ENCODE peak calls at places on chromosomes 4 and X, in eight cellular contexts. One of them, this sample, is unnamed.
A peak's percentile ranks its signal among the peaks of the same experiment; 100 is the strongest.

GRCh38 chr4:6427439-6428090 is 44.8 kb downstream of the PPP2R2C start:
- DNase-seq in AG04450: no peak
- DNase-seq in psoas muscle: no peak
- DNase-seq in CD4-positive, alpha-beta memory T cell: no peak
- DNase-seq in left ventricle myocardium inferior: no peak
- DNase-seq in cardiac muscle cell: no peak
- DNase-seq in HepG2: no peak
- DNase-seq in testis: no peak
- DNase-seq in this sample: no peak

GRCh38 chr4:52838729-52839722 is 23.1 kb upstream of the RASL11B start:
- DNase-seq in cardiac muscle cell: no peak
- DNase-seq in left ventricle myocardium inferior: no peak
- DNase-seq in CD4-positive, alpha-beta memory T cell: no peak
- DNase-seq in AG04450: no peak
- DNase-seq in HepG2: peak; percentile 8
- DNase-seq in testis: peak; percentile 76
- DNase-seq in psoas muscle: no peak
- DNase-seq in this sample: no peak

GRCh38 chr4:112813790-112814189 is 176.8 kb downstream of the LARP7 start:
- DNase-seq in cardiac muscle cell: peak; percentile 31
- DNase-seq in CD4-positive, alpha-beta memory T cell: no peak
- DNase-seq in left ventricle myocardium inferior: no peak
- DNase-seq in HepG2: no peak
- DNase-seq in AG04450: peak; percentile 4
- DNase-seq in testis: no peak
- DNase-seq in psoas muscle: no peak
- DNase-seq in this sample: no peak

GRCh38 chrX:135543924-135544323 is 23.5 kb downstream of the INTS6L start:
- DNase-seq in left ventricle myocardium inferior: no peak
- DNase-seq in cardiac muscle cell: no peak
- DNase-seq in CD4-positive, alpha-beta memory T cell: no peak
- DNase-seq in HepG2: no peak
- DNase-seq in AG04450: no peak
- DNase-seq in testis: no peak
- DNase-seq in psoas muscle: no peak
- DNase-seq in this sample: no peak

GRCh38 chr4:988726-989721 is 2.2 kb downstream of the IDUA start:
- DNase-seq in CD4-positive, alpha-beta memory T cell: no peak
- DNase-seq in AG04450: no peak
- DNase-seq in cardiac muscle cell: no peak
- DNase-seq in HepG2: no peak
- DNase-seq in psoas muscle: no peak
- DNase-seq in left ventricle myocardium inferior: no peak
- DNase-seq in testis: no peak
- DNase-seq in this sample: no peak

GRCh38 chr4:52560844-52561280 is 98.2 kb downstream of the USP46 start:
- DNase-seq in testis: no peak
- DNase-seq in HepG2: no peak
- DNase-seq in left ventricle myocardium inferior: no peak
- DNase-seq in psoas muscle: no peak
- DNase-seq in CD4-positive, alpha-beta memory T cell: no peak
- DNase-seq in cardiac muscle cell: peak; percentile 58
- DNase-seq in AG04450: peak; percentile 46
- DNase-seq in this sample: no peak

GRCh38 chr4:10237131-10237530 is 120.5 kb upstream of the WDR1 start:
- DNase-seq in cardiac muscle cell: no peak
- DNase-seq in CD4-positive, alpha-beta memory T cell: no peak
- DNase-seq in AG04450: no peak
- DNase-seq in testis: no peak
- DNase-seq in left ventricle myocardium inferior: no peak
- DNase-seq in HepG2: no peak
- DNase-seq in psoas muscle: no peak
- DNase-seq in this sample: no peak

GRCh38 chrX:40966204-40966820 is 118.9 kb upstream of the USP9X start:
- DNase-seq in psoas muscle: no peak
- DNase-seq in CD4-positive, alpha-beta memory T cell: no peak
- DNase-seq in AG04450: no peak
- DNase-seq in cardiac muscle cell: no peak
- DNase-seq in left ventricle myocardium inferior: no peak
- DNase-seq in HepG2: no peak
- DNase-seq in testis: no peak
- DNase-seq in this sample: no peak

GRCh38 chrX:9197231-9197630 is 163.3 kb upstream of the FAM9B start:
- DNase-seq in HepG2: no peak
- DNase-seq in testis: no peak
- DNase-seq in CD4-positive, alpha-beta memory T cell: no peak
- DNase-seq in psoas muscle: no peak
- DNase-seq in cardiac muscle cell: peak; percentile 9
- DNase-seq in left ventricle myocardium inferior: no peak
- DNase-seq in AG04450: no peak
- DNase-seq in this sample: no peak

GRCh38 chrX:78708171-78708570 is 39.3 kb upstream of the LPAR4 start:
- DNase-seq in cardiac muscle cell: peak; percentile 63
- DNase-seq in left ventricle myocardium inferior: no peak
- DNase-seq in testis: no peak
- DNase-seq in HepG2: peak; percentile 1
- DNase-seq in psoas muscle: no peak
- DNase-seq in CD4-positive, alpha-beta memory T cell: no peak
- DNase-seq in AG04450: no peak
- DNase-seq in this sample: no peak

GRCh38 chr4:99886146-99886545 is 8.1 kb downstream of the LAMTOR3 start:
- DNase-seq in CD4-positive, alpha-beta memory T cell: no peak
- DNase-seq in cardiac muscle cell: peak; percentile 73
- DNase-seq in testis: no peak
- DNase-seq in psoas muscle: no peak
- DNase-seq in HepG2: no peak
- DNase-seq in AG04450: no peak
- DNase-seq in left ventricle myocardium inferior: no peak
- DNase-seq in this sample: no peak

GRCh38 chr4:110071466-110071865 is 126.9 kb downstream of the ELOVL6 start:
- DNase-seq in CD4-positive, alpha-beta memory T cell: no peak
- DNase-seq in psoas muscle: no peak
- DNase-seq in AG04450: no peak
- DNase-seq in cardiac muscle cell: no peak
- DNase-seq in testis: no peak
- DNase-seq in HepG2: no peak
- DNase-seq in left ventricle myocardium inferior: no peak
- DNase-seq in this sample: no peak

GRCh38 chr4:118987959-118988634 is 99.4 kb downstream of the SYNPO2 start:
- DNase-seq in HepG2: no peak
- DNase-seq in cardiac muscle cell: no peak
- DNase-seq in AG04450: no peak
- DNase-seq in testis: no peak
- DNase-seq in CD4-positive, alpha-beta memory T cell: no peak
- DNase-seq in psoas muscle: no peak
- DNase-seq in left ventricle myocardium inferior: no peak
- DNase-seq in this sample: no peak

GRCh38 chrX:3518870-3519269 is 172.4 kb upstream of the MXRA5 start:
- DNase-seq in CD4-positive, alpha-beta memory T cell: no peak
- DNase-seq in cardiac muscle cell: peak; percentile 91
- DNase-seq in psoas muscle: peak; percentile 57
- DNase-seq in AG04450: peak; percentile 78
- DNase-seq in HepG2: peak; percentile 2
- DNase-seq in testis: no peak
- DNase-seq in left ventricle myocardium inferior: peak; percentile 15
- DNase-seq in this sample: no peak

GRCh38 chrX:121987835-121988234 is 940.4 kb downstream of the GLUD2 start:
- DNase-seq in AG04450: no peak
- DNase-seq in HepG2: no peak
- DNase-seq in testis: no peak
- DNase-seq in cardiac muscle cell: no peak
- DNase-seq in left ventricle myocardium inferior: no peak
- DNase-seq in psoas muscle: no peak
- DNase-seq in CD4-positive, alpha-beta memory T cell: no peak
- DNase-seq in this sample: no peak

GRCh38 chr4:185305979-185306442 is 89.7 kb downstream of the LRP2BP start:
- DNase-seq in left ventricle myocardium inferior: no peak
- DNase-seq in psoas muscle: no peak
- DNase-seq in cardiac muscle cell: peak; percentile 78
- DNase-seq in testis: no peak
- DNase-seq in HepG2: no peak
- DNase-seq in AG04450: peak; percentile 76
- DNase-seq in CD4-positive, alpha-beta memory T cell: no peak
- DNase-seq in this sample: no peak

GRCh38 chr4:94575652-94576051 is 123.9 kb downstream of the PDLIM5 start:
- DNase-seq in CD4-positive, alpha-beta memory T cell: no peak
- DNase-seq in cardiac muscle cell: no peak
- DNase-seq in testis: no peak
- DNase-seq in psoas muscle: no peak
- DNase-seq in AG04450: no peak
- DNase-seq in left ventricle myocardium inferior: no peak
- DNase-seq in HepG2: no peak
- DNase-seq in this sample: no peak
- H3K27ac ChIP-seq in CD4-positive, alpha-beta memory T cell: no peak overlapping the region
- H3K27ac ChIP-seq in cardiac muscle cell: peak overlapping the region; percentile 84
- H3K27ac ChIP-seq in testis: no peak overlapping the region
- H3K27ac ChIP-seq in psoas muscle: peak overlapping the region; percentile 31
- H3K27ac ChIP-seq in AG04450: no peak overlapping the region
- H3K27ac ChIP-seq in left ventricle myocardium inferior: peak overlapping the region; percentile 13
- H3K27ac ChIP-seq in HepG2: no peak overlapping the region
- H3K27ac ChIP-seq in this sample: no peak overlapping the region

GRCh38 chr4:12036450-12036849 is 607.8 kb upstream of the HS3ST1 start:
- DNase-seq in CD4-positive, alpha-beta memory T cell: no peak
- DNase-seq in HepG2: no peak
- DNase-seq in cardiac muscle cell: peak; percentile 24
- DNase-seq in psoas muscle: no peak
- DNase-seq in testis: no peak
- DNase-seq in AG04450: no peak
- DNase-seq in left ventricle myocardium inferior: no peak
- DNase-seq in this sample: no peak
- H3K9me3 ChIP-seq in CD4-positive, alpha-beta memory T cell: no peaks in the 10 kb centered on the region
- H3K9me3 ChIP-seq in HepG2: peaks cover 95% of the 10 kb centered on the region
- H3K9me3 ChIP-seq in cardiac muscle cell: no peaks in the 10 kb centered on the region
- H3K9me3 ChIP-seq in psoas muscle: no peaks in the 10 kb centered on the region
- H3K9me3 ChIP-seq in testis: no peaks in the 10 kb centered on the region
- H3K9me3 ChIP-seq in AG04450: peaks cover 9% of the 10 kb centered on the region
- H3K9me3 ChIP-seq in left ventricle myocardium inferior: peaks cover 15% of the 10 kb centered on the region
- H3K9me3 ChIP-seq in this sample: no peaks in the 10 kb centered on the region

GRCh38 chr4:8472166-8472688 is 31.6 kb downstream of the TRMT44 start:
- DNase-seq in psoas muscle: no peak
- DNase-seq in AG04450: no peak
- DNase-seq in testis: no peak
- DNase-seq in left ventricle myocardium inferior: no peak
- DNase-seq in cardiac muscle cell: no peak
- DNase-seq in CD4-positive, alpha-beta memory T cell: no peak
- DNase-seq in HepG2: no peak
- DNase-seq in this sample: no peak

GRCh38 chr4:8472689-8473197 is 32.2 kb downstream of the TRMT44 start:
- DNase-seq in HepG2: no peak
- DNase-seq in AG04450: peak; percentile 96
- DNase-seq in cardiac muscle cell: peak; percentile 97
- DNase-seq in testis: peak; percentile 64
- DNase-seq in psoas muscle: no peak
- DNase-seq in left ventricle myocardium inferior: no peak
- DNase-seq in CD4-positive, alpha-beta memory T cell: no peak
- DNase-seq in this sample: no peak

GRCh38 chr4:8473920-8474590 is 33.5 kb downstream of the TRMT44 start:
- DNase-seq in testis: no peak
- DNase-seq in cardiac muscle cell: peak; percentile 11
- DNase-seq in left ventricle myocardium inferior: no peak
- DNase-seq in HepG2: no peak
- DNase-seq in CD4-positive, alpha-beta memory T cell: no peak
- DNase-seq in AG04450: no peak
- DNase-seq in psoas muscle: no peak
- DNase-seq in this sample: no peak

GRCh38 chr4:8474856-8475255 is 34.3 kb downstream of the TRMT44 start:
- DNase-seq in CD4-positive, alpha-beta memory T cell: no peak
- DNase-seq in psoas muscle: no peak
- DNase-seq in AG04450: no peak
- DNase-seq in left ventricle myocardium inferior: no peak
- DNase-seq in HepG2: no peak
- DNase-seq in testis: no peak
- DNase-seq in cardiac muscle cell: no peak
- DNase-seq in this sample: no peak

GRCh38 chr4:8473198-8473919 is 32.8 kb downstream of the TRMT44 start:
- DNase-seq in testis: no peak
- DNase-seq in AG04450: no peak
- DNase-seq in psoas muscle: no peak
- DNase-seq in HepG2: no peak
- DNase-seq in cardiac muscle cell: no peak
- DNase-seq in CD4-positive, alpha-beta memory T cell: no peak
- DNase-seq in left ventricle myocardium inferior: no peak
- DNase-seq in this sample: no peak
- H3K27ac ChIP-seq in testis: peak overlapping the region; percentile 46
- H3K27ac ChIP-seq in AG04450: peak overlapping the region; percentile 96
- H3K27ac ChIP-seq in psoas muscle: peak overlapping the region; percentile 30
- H3K27ac ChIP-seq in HepG2: no peak overlapping the region
- H3K27ac ChIP-seq in cardiac muscle cell: peak overlapping the region; percentile 33
- H3K27ac ChIP-seq in CD4-positive, alpha-beta memory T cell: no peak overlapping the region
- H3K27ac ChIP-seq in left ventricle myocardium inferior: peak overlapping the region; percentile 55
- H3K27ac ChIP-seq in this sample: peak overlapping the region; percentile 13

GRCh38 chr4:38768968-38769394 is 13.8 kb downstream of the TLR10 start:
- DNase-seq in AG04450: no peak
- DNase-seq in left ventricle myocardium inferior: no peak
- DNase-seq in psoas muscle: no peak
- DNase-seq in cardiac muscle cell: peak; percentile 52
- DNase-seq in testis: no peak
- DNase-seq in HepG2: no peak
- DNase-seq in CD4-positive, alpha-beta memory T cell: no peak
- DNase-seq in this sample: no peak

GRCh38 chr4:38769441-38770210 is 13.2 kb downstream of the TLR10 start:
- DNase-seq in left ventricle myocardium inferior: no peak
- DNase-seq in AG04450: no peak
- DNase-seq in psoas muscle: no peak
- DNase-seq in CD4-positive, alpha-beta memory T cell: no peak
- DNase-seq in HepG2: no peak
- DNase-seq in testis: no peak
- DNase-seq in cardiac muscle cell: no peak
- DNase-seq in this sample: no peak

GRCh38 chr4:38774181-38774580 is 8.6 kb downstream of the TLR10 start:
- DNase-seq in testis: no peak
- DNase-seq in AG04450: no peak
- DNase-seq in left ventricle myocardium inferior: no peak
- DNase-seq in psoas muscle: no peak
- DNase-seq in HepG2: no peak
- DNase-seq in cardiac muscle cell: peak; percentile 47
- DNase-seq in CD4-positive, alpha-beta memory T cell: no peak
- DNase-seq in this sample: no peak
- H3K9me3 ChIP-seq in testis: no peaks in the 10 kb centered on the region
- H3K9me3 ChIP-seq in AG04450: no peaks in the 10 kb centered on the region
- H3K9me3 ChIP-seq in left ventricle myocardium inferior: peaks cover 13% of the 10 kb centered on the region
- H3K9me3 ChIP-seq in psoas muscle: no peaks in the 10 kb centered on the region
- H3K9me3 ChIP-seq in HepG2: no peaks in the 10 kb centered on the region
- H3K9me3 ChIP-seq in cardiac muscle cell: no peaks in the 10 kb centered on the region
- H3K9me3 ChIP-seq in CD4-positive, alpha-beta memory T cell: no peaks in the 10 kb centered on the region
- H3K9me3 ChIP-seq in this sample: no peaks in the 10 kb centered on the region

This sample was measured in esophagus squamous epithelium.